ENCODE peak calls at places on chromosomes 4 and X, in eight cellular contexts. A, M, P, Z, D, E, B and W are unnamed samples.

GRCh38 chrX:19791562-19791961 is 95.8 kb downstream of the SH3KBP1 start:
- DNase-seq in A (no peak), P (no peak), E (no peak), B (peak), D (no peak), Z (no peak), M (no peak), W (no peak)

GRCh38 chrX:72545990-72546389 is 26.7 kb downstream of the HDAC8 start:
- DNase-seq in B (peak), P (no peak), A (no peak), E (peak), D (peak), M (no peak), Z (peak), W (no peak)

GRCh38 chr4:68076194-68076593 is 53.5 kb downstream of the TMPRSS11F start:
- DNase-seq in M (no peak), P (no peak), Z (peak), B (no peak), A (no peak), D (no peak), E (no peak), W (no peak)

GRCh38 chr4:23022032-23022431 is 329.3 kb downstream of the GBA3 start:
- DNase-seq in D (peak), A (no peak), P (no peak), M (peak), E (no peak), Z (peak), B (peak), W (no peak)

GRCh38 chr4:52106701-52107100 is 55.6 kb downstream of the SPATA18 start:
- DNase-seq in M (no peak), D (no peak), B (peak), A (no peak), Z (no peak), E (no peak), P (no peak), W (no peak)

GRCh38 chrX:120380699-120381098 is 18.8 kb downstream of the ATP1B4 start:
- DNase-seq in P (no peak), D (peak), M (peak), E (peak), B (peak), Z (peak), A (no peak), W (peak)

GRCh38 chr4:94451051-94451404 is 714 bp upstream of the PDLIM5 start:
- DNase-seq in P (no peak), Z (no peak), E (no peak), B (peak), D (no peak), A (no peak), M (no peak), W (no peak)

GRCh38 chrX:26253526-26253925 is 37.6 kb downstream of the MAGEB5 start:
- DNase-seq in Z (no peak), B (no peak), M (no peak), A (no peak), D (no peak), P (no peak), E (no peak), W (no peak)

GRCh38 chr4:37928896-37929537 is 31.2 kb upstream of the PTTG2 start:
- DNase-seq in D (no peak), E (no peak), P (no peak), M (no peak), A (no peak), B (peak), Z (no peak), W (no peak)

GRCh38 chr4:133154725-133155124 is 5.6 kb downstream of the PCDH10 start:
- DNase-seq in B (peak), E (peak), Z (peak), P (no peak), A (peak), M (no peak), D (peak), W (peak)

GRCh38 chrX:110992611-110993010 is 103.4 kb upstream of the PAK3 start:
- DNase-seq in B (peak), M (peak), Z (peak), E (peak), D (peak), P (no peak), A (no peak), W (peak)

GRCh38 chr4:172202480-172203076 is 389.4 kb downstream of the GALNTL6 start:
- DNase-seq in E (peak), P (no peak), Z (peak), M (peak), D (peak), B (peak), A (no peak), W (peak)

GRCh38 chr4:107243141-107243779 is 207.1 kb upstream of the DKK2 start:
- DNase-seq in A (no peak), D (no peak), Z (no peak), P (no peak), B (peak), E (no peak), M (no peak), W (no peak)

GRCh38 chr4:152535236-152535902 is 523 bp downstream of the FBXW7 start:
- DNase-seq in P (no peak), M (no peak), E (no peak), Z (no peak), B (no peak), A (peak), D (no peak), W (no peak)

GRCh38 chr4:110364911-110365520 is 110.9 kb upstream of the ENPEP start:
- DNase-seq in Z (no peak), B (peak), E (no peak), A (no peak), D (no peak), M (no peak), P (no peak), W (no peak)

GRCh38 chr4:14301993-14302392 is 674.5 kb upstream of the BOD1L1 start:
- DNase-seq in B (no peak), P (no peak), Z (no peak), D (no peak), M (no peak), A (no peak), E (no peak), W (no peak)

GRCh38 chrX:139844163-139844562 is 88.7 kb downstream of the ATP11C start:
- DNase-seq in M (no peak), B (no peak), A (no peak), Z (peak), E (no peak), P (no peak), D (no peak), W (peak)

GRCh38 chr4:4969298-4969697 is 50.0 kb downstream of the CYTL1 start:
- DNase-seq in D (no peak), E (no peak), M (peak), B (peak), P (peak), Z (peak), A (no peak), W (no peak)

GRCh38 chr4:61425315-61425714 is 225.2 kb downstream of the ADGRL3 start:
- DNase-seq in A (no peak), D (no peak), M (no peak), E (no peak), P (no peak), Z (peak), B (no peak), W (no peak)

GRCh38 chr4:23455482-23455881 is 434.4 kb downstream of the PPARGC1A start:
- DNase-seq in B (no peak), D (peak), Z (peak), M (no peak), E (peak), P (no peak), A (no peak), W (no peak)

GRCh38 chr4:116636917-116637316 is 448.5 kb downstream of the TRAM1L1 start:
- DNase-seq in M (no peak), B (no peak), E (no peak), D (no peak), P (no peak), A (no peak), Z (no peak), W (peak)

GRCh38 chr4:185589067-185589844 is 53.9 kb upstream of the PDLIM3 start:
- DNase-seq in M (no peak), A (no peak), B (peak), E (no peak), D (no peak), P (no peak), Z (no peak), W (no peak)

GRCh38 chr4:25810815-25811690 is 51.7 kb downstream of the SEL1L3 start:
- DNase-seq in M (peak), E (peak), P (no peak), B (peak), A (no peak), Z (peak), D (peak), W (no peak)

GRCh38 chrX:16931371-16931770 is 15.1 kb upstream of the REPS2 start:
- DNase-seq in D (peak), A (no peak), M (no peak), B (no peak), P (no peak), E (no peak), Z (no peak), W (no peak)

GRCh38 chr4:15232725-15233597 is 194.9 kb upstream of the C1QTNF7 start:
- DNase-seq in P (no peak), Z (peak), A (no peak), E (peak), M (no peak), B (peak), D (no peak), W (no peak)

GRCh38 chr4:39638358-39639239 is at the start of gene SMIM14:
- DNase-seq in P (peak), D (peak), M (peak), B (peak), Z (peak), A (peak), E (peak), W (peak)

GRCh38 chr4:152606800-152607577 is 71.1 kb upstream of the FBXW7 start:
- DNase-seq in P (no peak), Z (peak), A (no peak), M (no peak), E (no peak), B (no peak), D (peak), W (no peak)

GRCh38 chr4:65007841-65008439 is 598.7 kb upstream of the TECRL start:
- DNase-seq in D (peak), A (no peak), P (no peak), M (peak), Z (peak), B (peak), E (peak), W (no peak)

GRCh38 chr4:76301068-76301774 is 5.3 kb upstream of the STBD1 start:
- DNase-seq in Z (peak), P (no peak), M (peak), B (peak), D (no peak), A (no peak), E (peak), W (peak)

GRCh38 chrX:11968470-11968869 is 169.8 kb upstream of the FRMPD4 start:
- DNase-seq in E (peak), Z (peak), P (no peak), D (no peak), M (no peak), B (no peak), A (no peak), W (no peak)

GRCh38 chrX:122555925-122556324 is 628.2 kb upstream of the GRIA3 start:
- DNase-seq in A (no peak), Z (no peak), P (no peak), D (no peak), E (no peak), B (no peak), M (no peak), W (no peak)

GRCh38 chrX:122552291-122552800 is 631.7 kb upstream of the GRIA3 start:
- DNase-seq in A (no peak), Z (peak), D (no peak), M (no peak), B (peak), P (no peak), E (no peak), W (no peak)
- TF ChIP-seq CTCF in A (no peak), Z (no peak), D (no peak), M (no peak), B (no peak), P (no peak), E (no peak), W (no peak)

GRCh38 chr4:155025762-155026457 is 182.5 kb upstream of the NPY2R start:
- DNase-seq in B (peak), D (peak), A (no peak), E (peak), M (peak), P (no peak), Z (peak), W (no peak)
- TF ChIP-seq CTCF in B (peak), D (peak), A (peak), E (peak), M (peak), P (peak), Z (peak), W (peak)

GRCh38 chr4:180757927-180758326 is 1485.3 kb upstream of the TENM3 start:
- DNase-seq in Z (no peak), M (no peak), D (no peak), A (no peak), B (no peak), E (no peak), P (no peak), W (no peak)
- TF ChIP-seq CTCF in Z (no peak), M (no peak), D (peak), A (no peak), B (no peak), E (no peak), P (no peak), W (no peak)

GRCh38 chr4:111537861-111538260 is 607.4 kb upstream of the FAM241A start:
- DNase-seq in P (no peak), A (no peak), M (no peak), D (no peak), E (no peak), B (peak), Z (no peak), W (no peak)

GRCh38 chr4:111530446-111530845 is 614.8 kb upstream of the FAM241A start:
- DNase-seq in A (no peak), E (no peak), Z (no peak), B (no peak), P (no peak), D (no peak), M (no peak), W (no peak)

GRCh38 chr4:111540661-111541060 is 604.6 kb upstream of the FAM241A start:
- DNase-seq in A (no peak), B (no peak), Z (no peak), M (no peak), P (no peak), D (no peak), E (no peak), W (no peak)

GRCh38 chr4:111537165-111537564 is 608.1 kb upstream of the FAM241A start:
- DNase-seq in P (no peak), Z (no peak), E (no peak), B (peak), D (no peak), M (no peak), A (no peak), W (no peak)

DNA sequence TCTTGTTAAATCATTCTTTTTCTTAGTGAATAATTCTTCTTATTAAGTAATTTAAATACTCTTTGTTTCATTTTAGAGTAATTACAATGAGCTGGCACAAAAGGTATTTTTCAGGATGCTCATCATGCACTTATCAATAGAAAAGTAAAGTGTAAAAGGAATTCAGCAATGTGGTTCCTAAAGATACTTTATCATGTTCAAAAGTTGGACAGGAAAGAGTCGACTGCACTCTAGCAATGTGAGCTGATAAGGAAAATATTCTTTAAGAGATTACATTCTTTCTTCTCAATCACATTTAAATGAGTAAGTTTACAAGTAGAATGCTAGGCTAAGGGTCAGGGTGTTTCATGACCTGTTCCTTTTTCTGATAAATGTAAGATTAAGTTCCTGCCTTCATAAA is 609.5 kb upstream of the FAM241A start:
- DNase-seq in B (no peak), A (no peak), D (no peak), M (no peak), E (no peak), Z (no peak), P (no peak), W (no peak)
- TF ChIP-seq CTCF in B (no peak), A (no peak), D (no peak), M (no peak), E (no peak), Z (no peak), P (no peak), W (no peak)

DNA sequence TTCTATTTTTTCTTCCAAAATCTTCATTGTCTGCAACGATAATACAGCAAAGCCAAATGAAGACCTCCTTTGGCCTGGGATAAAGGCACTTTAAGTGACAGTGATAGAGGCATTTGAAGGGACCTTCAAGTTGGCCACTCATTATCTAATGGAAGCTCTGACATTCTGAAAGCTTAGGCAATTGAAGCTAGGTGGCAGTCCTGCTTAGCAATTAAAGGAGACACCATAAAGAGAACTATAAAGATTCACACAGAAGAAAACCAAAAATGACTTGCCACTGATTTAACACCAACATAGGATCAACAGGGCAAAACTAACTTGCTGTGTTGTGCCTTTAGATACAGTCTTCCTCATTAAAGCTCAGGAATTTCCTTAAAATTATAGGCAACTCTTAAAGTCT is 103.3 kb upstream of the TSPAN7 start:
- DNase-seq in P (no peak), B (peak), E (no peak), M (no peak), A (no peak), Z (no peak), D (no peak), W (no peak)
- TF ChIP-seq CTCF in P (peak), B (no peak), E (peak), M (no peak), A (peak), Z (no peak), D (peak), W (no peak)